ENCODE peak calls at places on chromosomes 6 and 20, in eight cellular contexts. One of them, this sample, is unnamed. For H3K4me1, the result is how much of the 10 kb centered on the place peaks cover.

GRCh38 chr6:9404351-9405146 is 969.2 kb upstream of the SLC35B3 start:
- DNase-seq in psoas muscle: no peak
- DNase-seq in adipocyte: peak
- DNase-seq in fibroblast of lung: peak
- DNase-seq in GM12878: no peak
- DNase-seq in tibial artery: no peak
- DNase-seq in tibial nerve: no peak
- DNase-seq in ovary: no peak
- DNase-seq in this sample: no peak

GRCh38 chr6:46211917-46212316 is 41.1 kb upstream of the ENPP5 start:
- DNase-seq in psoas muscle: no peak
- DNase-seq in adipocyte: no peak
- DNase-seq in fibroblast of lung: no peak
- DNase-seq in GM12878: no peak
- DNase-seq in tibial artery: no peak
- DNase-seq in tibial nerve: no peak
- DNase-seq in ovary: no peak
- DNase-seq in this sample: no peak

GRCh38 chr6:30727920-30728605 is 7.9 kb downstream of the TUBB start:
- DNase-seq in psoas muscle: no peak
- DNase-seq in adipocyte: peak
- DNase-seq in fibroblast of lung: peak
- DNase-seq in GM12878: no peak
- DNase-seq in tibial artery: no peak
- DNase-seq in tibial nerve: no peak
- DNase-seq in ovary: no peak
- DNase-seq in this sample: peak

GRCh38 chr20:20497242-20497985 is 129.5 kb downstream of the INSM1 start:
- DNase-seq in psoas muscle: no peak
- DNase-seq in adipocyte: no peak
- DNase-seq in fibroblast of lung: no peak
- DNase-seq in GM12878: no peak
- DNase-seq in tibial artery: no peak
- DNase-seq in tibial nerve: no peak
- DNase-seq in ovary: no peak
- DNase-seq in this sample: no peak

GRCh38 chr20:9200620-9201019 is 131.7 kb downstream of the PLCB4 start:
- DNase-seq in psoas muscle: no peak
- DNase-seq in adipocyte: peak
- DNase-seq in fibroblast of lung: peak
- DNase-seq in GM12878: no peak
- DNase-seq in tibial artery: no peak
- DNase-seq in tibial nerve: no peak
- DNase-seq in ovary: no peak
- DNase-seq in this sample: no peak

GRCh38 chr6:27297857-27298730 is 14.0 kb downstream of the POM121L2 start:
- DNase-seq in psoas muscle: no peak
- DNase-seq in adipocyte: peak
- DNase-seq in fibroblast of lung: peak
- DNase-seq in GM12878: no peak
- DNase-seq in tibial artery: no peak
- DNase-seq in tibial nerve: no peak
- DNase-seq in ovary: no peak
- DNase-seq in this sample: no peak

GRCh38 chr6:24489881-24490280 is 503 bp upstream of the GPLD1 start:
- DNase-seq in psoas muscle: no peak
- DNase-seq in adipocyte: peak
- DNase-seq in fibroblast of lung: peak
- DNase-seq in GM12878: no peak
- DNase-seq in tibial artery: no peak
- DNase-seq in tibial nerve: no peak
- DNase-seq in ovary: no peak
- DNase-seq in this sample: peak

GRCh38 chr20:44248420-44248759 is 1.3 kb downstream of the GDAP1L1 start:
- DNase-seq in psoas muscle: no peak
- DNase-seq in adipocyte: no peak
- DNase-seq in fibroblast of lung: no peak
- DNase-seq in GM12878: no peak
- DNase-seq in tibial artery: no peak
- DNase-seq in tibial nerve: no peak
- DNase-seq in ovary: no peak
- DNase-seq in this sample: no peak

GRCh38 chr6:140544431-140544830 is 1170.0 kb upstream of the CITED2 start:
- DNase-seq in psoas muscle: no peak
- DNase-seq in adipocyte: no peak
- DNase-seq in fibroblast of lung: no peak
- DNase-seq in GM12878: no peak
- DNase-seq in tibial artery: no peak
- DNase-seq in tibial nerve: no peak
- DNase-seq in ovary: no peak
- DNase-seq in this sample: no peak

GRCh38 chr20:32333181-32333987 is 24.7 kb upstream of the ASXL1 start:
- DNase-seq in psoas muscle: no peak
- DNase-seq in adipocyte: no peak
- DNase-seq in fibroblast of lung: peak
- DNase-seq in GM12878: peak
- DNase-seq in tibial artery: no peak
- DNase-seq in tibial nerve: no peak
- DNase-seq in ovary: no peak
- DNase-seq in this sample: peak

GRCh38 chr6:42017021-42017643 is 33.2 kb upstream of the TAF8 start:
- DNase-seq in psoas muscle: no peak
- DNase-seq in adipocyte: peak
- DNase-seq in fibroblast of lung: peak
- DNase-seq in GM12878: no peak
- DNase-seq in tibial artery: no peak
- DNase-seq in tibial nerve: no peak
- DNase-seq in ovary: no peak
- DNase-seq in this sample: peak

DNA sequence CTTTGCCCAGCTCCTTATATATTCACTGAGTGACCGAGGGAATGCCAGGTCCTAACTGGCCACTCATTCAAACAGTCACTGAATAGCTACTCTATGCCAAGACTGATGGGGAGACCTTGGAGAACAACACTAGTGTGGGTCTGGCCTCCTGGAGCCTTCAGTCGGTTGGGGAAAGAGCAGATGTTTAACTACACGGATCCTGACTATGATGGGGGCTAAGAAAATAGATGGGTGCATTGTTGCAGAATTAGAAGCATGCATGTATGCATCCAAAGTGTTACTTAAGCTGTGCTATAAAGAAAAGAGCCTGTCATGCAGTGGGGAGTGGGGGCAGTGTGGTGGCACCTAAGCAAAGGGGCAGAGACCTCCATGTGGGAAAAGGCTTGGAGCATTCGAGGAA is 6.5 kb downstream of the FKBP1A start:
- DNase-seq in psoas muscle: no peak
- DNase-seq in adipocyte: no peak
- DNase-seq in fibroblast of lung: no peak
- DNase-seq in GM12878: no peak
- DNase-seq in tibial artery: no peak
- DNase-seq in tibial nerve: no peak
- DNase-seq in ovary: no peak
- DNase-seq in this sample: no peak
- H3K4me1 ChIP-seq in psoas muscle: half or more
- H3K4me1 ChIP-seq in adipocyte: half or more
- H3K4me1 ChIP-seq in fibroblast of lung: under half
- H3K4me1 ChIP-seq in GM12878: under half
- H3K4me1 ChIP-seq in tibial artery: under half
- H3K4me1 ChIP-seq in tibial nerve: half or more
- H3K4me1 ChIP-seq in ovary: under half
- H3K4me1 ChIP-seq in this sample: under half

DNA sequence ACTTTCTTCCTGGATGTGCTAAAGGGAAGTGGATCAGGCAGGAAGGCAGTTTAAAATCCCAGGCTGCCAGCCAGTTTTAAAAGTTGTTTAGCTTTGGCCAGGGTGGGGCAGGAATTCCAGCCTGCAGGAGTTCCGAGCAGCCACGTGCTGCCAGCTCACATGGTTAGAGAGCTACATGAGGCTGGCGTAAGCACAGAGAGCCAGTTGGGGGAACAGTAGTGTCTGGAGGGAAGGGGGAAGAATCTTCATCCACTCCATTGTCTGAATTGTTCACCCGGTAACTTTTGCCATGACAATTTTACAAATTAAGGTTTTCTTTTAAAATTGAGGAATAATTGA is 12.0 kb downstream of the CDC25B start:
- DNase-seq in psoas muscle: peak
- DNase-seq in adipocyte: peak
- DNase-seq in fibroblast of lung: peak
- DNase-seq in GM12878: no peak
- DNase-seq in tibial artery: peak
- DNase-seq in tibial nerve: peak
- DNase-seq in ovary: peak
- DNase-seq in this sample: peak
- H3K4me1 ChIP-seq in psoas muscle: half or more
- H3K4me1 ChIP-seq in adipocyte: half or more
- H3K4me1 ChIP-seq in fibroblast of lung: half or more
- H3K4me1 ChIP-seq in GM12878: under half
- H3K4me1 ChIP-seq in tibial artery: half or more
- H3K4me1 ChIP-seq in tibial nerve: under half
- H3K4me1 ChIP-seq in ovary: under half
- H3K4me1 ChIP-seq in this sample: under half

DNA sequence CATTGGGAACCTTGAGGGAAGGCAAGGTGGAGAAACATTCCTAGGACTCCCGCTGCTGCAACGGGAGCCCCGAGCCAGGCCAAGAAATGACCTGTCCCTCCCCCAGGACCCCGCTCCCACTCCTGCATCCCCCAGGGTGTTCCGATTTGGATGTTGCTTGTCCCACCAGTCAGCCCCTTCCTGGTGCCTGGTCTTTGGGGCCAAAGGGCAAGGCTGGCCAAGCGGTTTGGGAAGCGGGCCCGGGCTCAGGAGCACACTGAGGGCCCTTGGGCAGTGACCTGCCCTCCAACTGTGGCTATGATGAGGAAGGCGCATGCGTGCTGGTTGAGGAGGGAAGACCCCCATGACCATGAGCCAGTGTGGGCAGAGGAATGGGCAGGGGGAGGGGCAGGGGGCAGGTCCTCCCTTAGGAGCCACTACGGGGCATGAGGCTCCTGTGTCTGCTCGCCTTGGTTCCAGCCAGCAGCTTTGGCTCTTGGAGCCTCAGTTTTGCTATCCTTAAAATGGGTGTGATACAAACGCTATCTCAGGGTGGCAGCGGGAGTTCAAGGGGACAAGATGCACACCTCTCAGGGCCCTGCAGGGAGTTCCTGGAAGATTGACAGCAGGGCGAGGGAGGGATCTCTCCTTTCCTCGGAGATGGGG is 50.4 kb downstream of the RBM38 start:
- DNase-seq in psoas muscle: no peak
- DNase-seq in adipocyte: no peak
- DNase-seq in fibroblast of lung: no peak
- DNase-seq in GM12878: no peak
- DNase-seq in tibial artery: no peak
- DNase-seq in tibial nerve: no peak
- DNase-seq in ovary: peak
- DNase-seq in this sample: no peak
- H3K4me1 ChIP-seq in psoas muscle: half or more
- H3K4me1 ChIP-seq in adipocyte: under half
- H3K4me1 ChIP-seq in fibroblast of lung: under half
- H3K4me1 ChIP-seq in GM12878: under half
- H3K4me1 ChIP-seq in tibial artery: half or more
- H3K4me1 ChIP-seq in tibial nerve: under half
- H3K4me1 ChIP-seq in ovary: under half
- H3K4me1 ChIP-seq in this sample: half or more

GRCh38 chr6:44260011-44260410 is 2.7 kb upstream of the SLC35B2 start:
- DNase-seq in psoas muscle: peak
- DNase-seq in adipocyte: no peak
- DNase-seq in fibroblast of lung: no peak
- DNase-seq in GM12878: no peak
- DNase-seq in tibial artery: no peak
- DNase-seq in tibial nerve: no peak
- DNase-seq in ovary: no peak
- DNase-seq in this sample: no peak
- H3K4me1 ChIP-seq in psoas muscle: under half
- H3K4me1 ChIP-seq in adipocyte: under half
- H3K4me1 ChIP-seq in fibroblast of lung: under half
- H3K4me1 ChIP-seq in GM12878: half or more
- H3K4me1 ChIP-seq in tibial artery: under half
- H3K4me1 ChIP-seq in tibial nerve: under half
- H3K4me1 ChIP-seq in ovary: under half
- H3K4me1 ChIP-seq in this sample: under half

GRCh38 chr20:23357767-23358562 is 4.0 kb upstream of the GZF1 start:
- DNase-seq in psoas muscle: peak
- DNase-seq in adipocyte: peak
- DNase-seq in fibroblast of lung: peak
- DNase-seq in GM12878: peak
- DNase-seq in tibial artery: peak
- DNase-seq in tibial nerve: peak
- DNase-seq in ovary: peak
- DNase-seq in this sample: peak
- H3K4me1 ChIP-seq in psoas muscle: under half
- H3K4me1 ChIP-seq in adipocyte: under half
- H3K4me1 ChIP-seq in fibroblast of lung: under half
- H3K4me1 ChIP-seq in GM12878: under half
- H3K4me1 ChIP-seq in tibial artery: under half
- H3K4me1 ChIP-seq in tibial nerve: under half
- H3K4me1 ChIP-seq in ovary: under half
- H3K4me1 ChIP-seq in this sample: under half

GRCh38 chr20:62337558-62338293 is 29.4 kb downstream of the LAMA5 start:
- DNase-seq in psoas muscle: no peak
- DNase-seq in adipocyte: no peak
- DNase-seq in fibroblast of lung: no peak
- DNase-seq in GM12878: peak
- DNase-seq in tibial artery: no peak
- DNase-seq in tibial nerve: no peak
- DNase-seq in ovary: no peak
- DNase-seq in this sample: no peak
- H3K4me1 ChIP-seq in psoas muscle: under half
- H3K4me1 ChIP-seq in adipocyte: under half
- H3K4me1 ChIP-seq in fibroblast of lung: under half
- H3K4me1 ChIP-seq in GM12878: under half
- H3K4me1 ChIP-seq in tibial artery: under half
- H3K4me1 ChIP-seq in tibial nerve: under half
- H3K4me1 ChIP-seq in ovary: under half
- H3K4me1 ChIP-seq in this sample: under half

GRCh38 chr20:47349365-47350180 is 6.9 kb downstream of the ZMYND8 start:
- DNase-seq in psoas muscle: no peak
- DNase-seq in adipocyte: peak
- DNase-seq in fibroblast of lung: peak
- DNase-seq in GM12878: no peak
- DNase-seq in tibial artery: no peak
- DNase-seq in tibial nerve: no peak
- DNase-seq in ovary: no peak
- DNase-seq in this sample: no peak
- H3K4me1 ChIP-seq in psoas muscle: half or more
- H3K4me1 ChIP-seq in adipocyte: half or more
- H3K4me1 ChIP-seq in fibroblast of lung: under half
- H3K4me1 ChIP-seq in GM12878: under half
- H3K4me1 ChIP-seq in tibial artery: half or more
- H3K4me1 ChIP-seq in tibial nerve: half or more
- H3K4me1 ChIP-seq in ovary: under half
- H3K4me1 ChIP-seq in this sample: half or more

DNA sequence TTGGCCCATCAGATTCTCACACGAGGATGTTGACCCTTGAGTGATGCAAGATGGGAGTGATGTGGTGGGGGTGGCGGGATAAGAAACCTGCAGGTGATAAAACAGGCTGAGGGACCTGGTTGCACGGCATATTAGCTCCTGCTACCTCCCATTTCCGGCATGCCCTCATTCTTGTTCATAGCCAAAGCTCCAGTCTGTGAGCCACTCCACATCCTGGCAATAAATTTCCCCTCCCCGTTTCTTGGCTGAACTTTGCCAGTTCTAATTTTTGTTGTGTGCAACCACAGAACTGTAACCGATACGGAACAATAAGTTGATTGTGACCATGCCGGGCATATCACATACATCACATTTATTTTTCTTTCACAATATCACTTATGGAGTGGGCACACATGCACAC is 41.6 kb upstream of the NFATC2 start:
- DNase-seq in psoas muscle: no peak
- DNase-seq in adipocyte: no peak
- DNase-seq in fibroblast of lung: no peak
- DNase-seq in GM12878: no peak
- DNase-seq in tibial artery: no peak
- DNase-seq in tibial nerve: no peak
- DNase-seq in ovary: no peak
- DNase-seq in this sample: no peak
- H3K4me1 ChIP-seq in psoas muscle: under half
- H3K4me1 ChIP-seq in adipocyte: under half
- H3K4me1 ChIP-seq in fibroblast of lung: under half
- H3K4me1 ChIP-seq in GM12878: under half
- H3K4me1 ChIP-seq in tibial artery: under half
- H3K4me1 ChIP-seq in tibial nerve: under half
- H3K4me1 ChIP-seq in ovary: under half
- H3K4me1 ChIP-seq in this sample: under half

This sample was measured in cardiac muscle cell.